ENCODE peak calls at places on chromosome 9, in four cellular contexts. A is endothelial cell of umbilical vein, O is heart right ventricle, P is thoracic aorta. U is an unnamed sample. For H3K27me3, the result is how much of the 10 kb centered on the place peaks cover.

GRCh38 chr9:110655723-110656641 is 12.6 kb upstream of the MUSK start:
- DNase-seq in A (no peak), O (no peak), P (peak), U (no peak)

GRCh38 chr9:125883548-125883947 is 136.4 kb downstream of the PBX3 start:
- DNase-seq in P (no peak), O (no peak), A (no peak), U (no peak)

GRCh38 chr9:133932633-133933032 is 59.5 kb downstream of the VAV2 start:
- DNase-seq in A (no peak), P (no peak), O (no peak), U (no peak)

GRCh38 chr9:969693-970309 is 6.7 kb upstream of the DMRT3 start:
- DNase-seq in P (no peak), O (no peak), A (no peak), U (no peak)

GRCh38 chr9:114387678-114388431 is at the start of gene AKNA:
- DNase-seq in A (peak), O (peak), P (no peak), U (peak)

GRCh38 chr9:93304574-93305496 is 120.9 kb downstream of the WNK2 start:
- DNase-seq in P (no peak), O (peak), A (peak), U (peak)

GRCh38 chr9:85401998-85402397 is 339.8 kb downstream of the AGTPBP1 start:
- DNase-seq in A (peak), P (no peak), O (no peak), U (peak)

GRCh38 chr9:125929846-125930245 is 182.7 kb downstream of the PBX3 start:
- DNase-seq in P (no peak), A (no peak), O (no peak), U (peak)

GRCh38 chr9:109780453-109781033 is 545 bp downstream of the PALM2AKAP2 start:
- DNase-seq in O (no peak), A (no peak), P (no peak), U (peak)

GRCh38 chr9:123378956-123379660 is 23.1 kb downstream of the CRB2 start:
- DNase-seq in O (peak), A (no peak), P (no peak), U (no peak)

GRCh38 chr9:132589148-132590036 is 7.0 kb downstream of the BARHL1 start:
- DNase-seq in P (no peak), O (no peak), A (no peak), U (no peak)

GRCh38 chr9:7105095-7105494 is 347.3 kb downstream of the KDM4C start:
- DNase-seq in A (no peak), O (no peak), P (no peak), U (no peak)

GRCh38 chr9:131607591-131607990 is 62.3 kb downstream of the PRRT1B start:
- DNase-seq in A (no peak), P (no peak), O (no peak), U (no peak)

GRCh38 chr9:133888779-133889491 is 103.2 kb downstream of the VAV2 start:
- DNase-seq in P (no peak), A (no peak), O (no peak), U (no peak)

GRCh38 chr9:97518909-97519307 is 17.4 kb downstream of the TMOD1 start:
- DNase-seq in P (no peak), O (no peak), A (peak), U (peak)

GRCh38 chr9:2663486-2663885 is 41.9 kb downstream of the VLDLR start:
- DNase-seq in P (no peak), A (no peak), O (no peak), U (no peak)

GRCh38 chr9:35096035-35096849 is at the start of gene PIGO:
- DNase-seq in P (peak), A (peak), O (peak), U (peak)

GRCh38 chr9:131019387-131020239 is 10.6 kb downstream of the LAMC3 start:
- DNase-seq in O (no peak), A (no peak), P (no peak), U (no peak)

GRCh38 chr9:130444565-130445221 is at the start of gene ASS1:
- DNase-seq in O (peak), A (no peak), P (no peak), U (no peak)

GRCh38 chr9:69645488-69645887 is 26.7 kb downstream of the APBA1 start:
- DNase-seq in O (no peak), A (no peak), P (no peak), U (peak)

GRCh38 chr9:97418894-97419293 is 7.0 kb downstream of the TDRD7 start:
- DNase-seq in A (no peak), P (no peak), O (no peak), U (no peak)

GRCh38 chr9:117448066-117448465 is 33.2 kb upstream of the ASTN2 start:
- DNase-seq in P (no peak), O (no peak), A (no peak), U (peak)

GRCh38 chr9:19229725-19230355 is 653 bp upstream of the DENND4C start:
- DNase-seq in P (no peak), A (peak), O (peak), U (peak)
- TF ChIP-seq CTCF in P (peak), A (no peak), O (no peak), U (no peak)

GRCh38 chr9:128821584-128822406 is 3.5 kb downstream of the ENDOG start:
- DNase-seq in A (no peak), P (no peak), O (no peak), U (no peak)

GRCh38 chr9:128818839-128819715 is 777 bp downstream of the ENDOG start:
- DNase-seq in O (peak), P (no peak), A (peak), U (no peak)

GRCh38 chr9:128818099-128818838 is at the start of gene ENDOG:
- DNase-seq in O (peak), P (peak), A (peak), U (peak)

GRCh38 chr9:128820665-128821583 is 2.6 kb downstream of the ENDOG start:
- DNase-seq in O (no peak), P (no peak), A (no peak), U (no peak)

GRCh38 chr9:128819716-128820664 is 1.7 kb downstream of the ENDOG start:
- DNase-seq in A (no peak), O (peak), P (no peak), U (no peak)
- H3K4me3 ChIP-seq in A (no peak), O (peak), P (peak), U (no peak)

GRCh38 chr9:36560813-36561212 is 11.9 kb upstream of the MELK start:
- DNase-seq in O (no peak), P (no peak), A (no peak), U (no peak)
- H3K27me3 ChIP-seq in O (under half), P (under half), A (under half), U (under half)

GRCh38 chr9:91948423-91949292 is 1.4 kb downstream of the ROR2 start:
- DNase-seq in O (peak), P (no peak), A (no peak), U (peak)
- TF ChIP-seq CTCF in O (no peak), P (no peak), A (no peak), U (peak)